ENCODE peak calls at places on chromosome 6, in five cellular contexts. One of them, this sample, is unnamed. For H3K9me3, the result is how much of the 10 kb centered on the place peaks cover.

GRCh38 chr6:31813463-31813849 is 1.6 kb downstream of the HSPA1L start:
- DNase-seq in lower lobe of right lung: peak
- DNase-seq in AG04450: no peak
- DNase-seq in SJSA1: no peak
- DNase-seq in mesenchymal stem cell: no peak
- DNase-seq in this sample: no peak

GRCh38 chr6:13708679-13709261 is 2.9 kb downstream of the RANBP9 start:
- DNase-seq in lower lobe of right lung: no peak
- DNase-seq in AG04450: no peak
- DNase-seq in SJSA1: no peak
- DNase-seq in mesenchymal stem cell: peak
- DNase-seq in this sample: peak

GRCh38 chr6:35305117-35305516 is 7.5 kb downstream of the DEF6 start:
- DNase-seq in lower lobe of right lung: no peak
- DNase-seq in AG04450: no peak
- DNase-seq in SJSA1: no peak
- DNase-seq in mesenchymal stem cell: no peak
- DNase-seq in this sample: no peak

GRCh38 chr6:27327023-27327742 is 15.1 kb upstream of the POM121L2 start:
- DNase-seq in lower lobe of right lung: no peak
- DNase-seq in AG04450: no peak
- DNase-seq in SJSA1: no peak
- DNase-seq in mesenchymal stem cell: no peak
- DNase-seq in this sample: no peak

GRCh38 chr6:128738112-128738511 is 144.8 kb upstream of the LAMA2 start:
- DNase-seq in lower lobe of right lung: no peak
- DNase-seq in AG04450: no peak
- DNase-seq in SJSA1: no peak
- DNase-seq in mesenchymal stem cell: no peak
- DNase-seq in this sample: no peak

GRCh38 chr6:35058041-35058675 is 83.0 kb downstream of the TCP11 start:
- DNase-seq in lower lobe of right lung: no peak
- DNase-seq in AG04450: no peak
- DNase-seq in SJSA1: no peak
- DNase-seq in mesenchymal stem cell: no peak
- DNase-seq in this sample: no peak

GRCh38 chr6:75563032-75563431 is 38.6 kb upstream of the SENP6 start:
- DNase-seq in lower lobe of right lung: no peak
- DNase-seq in AG04450: no peak
- DNase-seq in SJSA1: no peak
- DNase-seq in mesenchymal stem cell: peak
- DNase-seq in this sample: peak

GRCh38 chr6:149761438-149761837 is 11.9 kb downstream of the PCMT1 start:
- DNase-seq in lower lobe of right lung: no peak
- DNase-seq in AG04450: no peak
- DNase-seq in SJSA1: no peak
- DNase-seq in mesenchymal stem cell: no peak
- DNase-seq in this sample: no peak

GRCh38 chr6:12136905-12137304 is 124.8 kb downstream of the HIVEP1 start:
- DNase-seq in lower lobe of right lung: no peak
- DNase-seq in AG04450: no peak
- DNase-seq in SJSA1: no peak
- DNase-seq in mesenchymal stem cell: peak
- DNase-seq in this sample: peak

GRCh38 chr6:16205377-16206144 is 32.8 kb upstream of the GMPR start:
- DNase-seq in lower lobe of right lung: no peak
- DNase-seq in AG04450: peak
- DNase-seq in SJSA1: peak
- DNase-seq in mesenchymal stem cell: peak
- DNase-seq in this sample: peak

GRCh38 chr6:131575834-131576478 is 2.9 kb downstream of the ARG1 start:
- DNase-seq in lower lobe of right lung: no peak
- DNase-seq in AG04450: no peak
- DNase-seq in SJSA1: no peak
- DNase-seq in mesenchymal stem cell: no peak
- DNase-seq in this sample: no peak

GRCh38 chr6:110217255-110217654 is 37.0 kb downstream of the CDC40 start:
- DNase-seq in lower lobe of right lung: no peak
- DNase-seq in AG04450: peak
- DNase-seq in SJSA1: no peak
- DNase-seq in mesenchymal stem cell: peak
- DNase-seq in this sample: peak

GRCh38 chr6:113936093-113936934 is 34.6 kb downstream of the HDAC2 start:
- DNase-seq in lower lobe of right lung: no peak
- DNase-seq in AG04450: peak
- DNase-seq in SJSA1: no peak
- DNase-seq in mesenchymal stem cell: peak
- DNase-seq in this sample: peak

GRCh38 chr6:44234101-44235090 is 11.0 kb downstream of the SLC29A1 start:
- DNase-seq in lower lobe of right lung: peak
- DNase-seq in AG04450: peak
- DNase-seq in SJSA1: peak
- DNase-seq in mesenchymal stem cell: peak
- DNase-seq in this sample: peak

GRCh38 chr6:44932651-44933091 is 395.5 kb upstream of the RUNX2 start:
- DNase-seq in lower lobe of right lung: no peak
- DNase-seq in AG04450: no peak
- DNase-seq in SJSA1: no peak
- DNase-seq in mesenchymal stem cell: no peak
- DNase-seq in this sample: no peak

GRCh38 chr6:54053893-54054391 is 57.3 kb upstream of the MLIP start:
- DNase-seq in lower lobe of right lung: no peak
- DNase-seq in AG04450: peak
- DNase-seq in SJSA1: peak
- DNase-seq in mesenchymal stem cell: peak
- DNase-seq in this sample: peak

GRCh38 chr6:151087861-151088598 is 151.7 kb upstream of the AKAP12 start:
- DNase-seq in lower lobe of right lung: no peak
- DNase-seq in AG04450: no peak
- DNase-seq in SJSA1: no peak
- DNase-seq in mesenchymal stem cell: peak
- DNase-seq in this sample: peak

GRCh38 chr6:4997862-4998261 is 6.0 kb downstream of the RPP40 start:
- DNase-seq in lower lobe of right lung: no peak
- DNase-seq in AG04450: no peak
- DNase-seq in SJSA1: no peak
- DNase-seq in mesenchymal stem cell: no peak
- DNase-seq in this sample: no peak

GRCh38 chr6:144595266-144595665 is 310.1 kb downstream of the UTRN start:
- DNase-seq in lower lobe of right lung: no peak
- DNase-seq in AG04450: no peak
- DNase-seq in SJSA1: no peak
- DNase-seq in mesenchymal stem cell: no peak
- DNase-seq in this sample: no peak

GRCh38 chr6:96196633-96197032 is 180.9 kb downstream of the FUT9 start:
- DNase-seq in lower lobe of right lung: no peak
- DNase-seq in AG04450: no peak
- DNase-seq in SJSA1: no peak
- DNase-seq in mesenchymal stem cell: no peak
- DNase-seq in this sample: no peak

GRCh38 chr6:79536615-79536968 is 638 bp downstream of the LCA5 start:
- DNase-seq in lower lobe of right lung: peak
- DNase-seq in AG04450: no peak
- DNase-seq in SJSA1: peak
- DNase-seq in mesenchymal stem cell: peak
- DNase-seq in this sample: peak

GRCh38 chr6:19394687-19395086 is 442.5 kb upstream of the ID4 start:
- DNase-seq in lower lobe of right lung: no peak
- DNase-seq in AG04450: no peak
- DNase-seq in SJSA1: no peak
- DNase-seq in mesenchymal stem cell: no peak
- DNase-seq in this sample: no peak

GRCh38 chr6:19395316-19395715 is 441.9 kb upstream of the ID4 start:
- DNase-seq in lower lobe of right lung: no peak
- DNase-seq in AG04450: no peak
- DNase-seq in SJSA1: no peak
- DNase-seq in mesenchymal stem cell: no peak
- DNase-seq in this sample: no peak

GRCh38 chr6:19394051-19394450 is 443.1 kb upstream of the ID4 start:
- DNase-seq in lower lobe of right lung: no peak
- DNase-seq in AG04450: no peak
- DNase-seq in SJSA1: no peak
- DNase-seq in mesenchymal stem cell: no peak
- DNase-seq in this sample: no peak

GRCh38 chr6:19399406-19399805 is 437.8 kb upstream of the ID4 start:
- DNase-seq in lower lobe of right lung: no peak
- DNase-seq in AG04450: no peak
- DNase-seq in SJSA1: no peak
- DNase-seq in mesenchymal stem cell: no peak
- DNase-seq in this sample: peak
- H3K4me3 ChIP-seq in lower lobe of right lung: no peak
- H3K4me3 ChIP-seq in AG04450: no peak
- H3K4me3 ChIP-seq in SJSA1: no peak
- H3K4me3 ChIP-seq in mesenchymal stem cell: no peak
- H3K4me3 ChIP-seq in this sample: no peak

GRCh38 chr6:164812706-164813105 is 496.7 kb downstream of the C6orf118 start:
- DNase-seq in lower lobe of right lung: no peak
- DNase-seq in AG04450: no peak
- DNase-seq in SJSA1: no peak
- DNase-seq in mesenchymal stem cell: no peak
- DNase-seq in this sample: no peak
- H3K9me3 ChIP-seq in lower lobe of right lung: under half
- H3K9me3 ChIP-seq in AG04450: under half
- H3K9me3 ChIP-seq in SJSA1: under half
- H3K9me3 ChIP-seq in mesenchymal stem cell: under half
- H3K9me3 ChIP-seq in this sample: under half

GRCh38 chr6:88612631-88613030 is 350.8 kb downstream of the RNGTT start:
- DNase-seq in lower lobe of right lung: no peak
- DNase-seq in AG04450: no peak
- DNase-seq in SJSA1: no peak
- DNase-seq in mesenchymal stem cell: no peak
- DNase-seq in this sample: no peak

GRCh38 chr6:88616380-88616779 is 347.0 kb downstream of the RNGTT start:
- DNase-seq in lower lobe of right lung: no peak
- DNase-seq in AG04450: no peak
- DNase-seq in SJSA1: no peak
- DNase-seq in mesenchymal stem cell: no peak
- DNase-seq in this sample: no peak

GRCh38 chr6:88611721-88612120 is 351.7 kb downstream of the RNGTT start:
- DNase-seq in lower lobe of right lung: no peak
- DNase-seq in AG04450: no peak
- DNase-seq in SJSA1: no peak
- DNase-seq in mesenchymal stem cell: no peak
- DNase-seq in this sample: no peak

GRCh38 chr6:88609973-88610372 is 353.4 kb downstream of the RNGTT start:
- DNase-seq in lower lobe of right lung: no peak
- DNase-seq in AG04450: no peak
- DNase-seq in SJSA1: no peak
- DNase-seq in mesenchymal stem cell: no peak
- DNase-seq in this sample: no peak

DNA sequence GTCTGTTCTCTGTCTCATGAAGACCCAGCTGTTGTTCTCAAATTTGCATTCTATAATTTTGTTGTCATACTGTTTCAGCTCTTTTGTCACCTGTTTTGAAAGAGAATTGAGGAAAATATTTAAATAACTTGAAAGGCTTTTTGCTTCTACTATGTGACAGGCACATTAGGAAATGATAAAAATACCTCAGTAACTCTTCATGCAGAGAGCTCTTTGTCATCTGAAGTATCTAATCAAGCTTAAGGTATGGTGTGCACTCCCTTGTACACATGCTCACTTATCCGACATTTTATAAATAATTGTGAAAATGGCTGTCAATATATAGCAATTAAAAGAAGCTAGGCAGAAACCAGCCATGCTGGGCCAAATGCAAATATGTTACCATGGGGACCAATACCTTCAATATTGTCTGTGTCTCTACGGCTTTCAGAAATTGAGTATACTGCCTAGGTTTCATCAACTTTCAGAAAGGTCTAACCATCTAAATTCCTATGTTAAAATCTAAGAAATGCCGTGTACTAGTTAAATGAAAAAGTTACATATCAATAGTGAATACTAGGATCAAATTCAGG is 349.0 kb downstream of the RNGTT start:
- DNase-seq in lower lobe of right lung: no peak
- DNase-seq in AG04450: no peak
- DNase-seq in SJSA1: no peak
- DNase-seq in mesenchymal stem cell: no peak
- DNase-seq in this sample: no peak
- H3K4me3 ChIP-seq in lower lobe of right lung: no peak
- H3K4me3 ChIP-seq in AG04450: no peak
- H3K4me3 ChIP-seq in SJSA1: no peak
- H3K4me3 ChIP-seq in mesenchymal stem cell: no peak
- H3K4me3 ChIP-seq in this sample: no peak

DNA sequence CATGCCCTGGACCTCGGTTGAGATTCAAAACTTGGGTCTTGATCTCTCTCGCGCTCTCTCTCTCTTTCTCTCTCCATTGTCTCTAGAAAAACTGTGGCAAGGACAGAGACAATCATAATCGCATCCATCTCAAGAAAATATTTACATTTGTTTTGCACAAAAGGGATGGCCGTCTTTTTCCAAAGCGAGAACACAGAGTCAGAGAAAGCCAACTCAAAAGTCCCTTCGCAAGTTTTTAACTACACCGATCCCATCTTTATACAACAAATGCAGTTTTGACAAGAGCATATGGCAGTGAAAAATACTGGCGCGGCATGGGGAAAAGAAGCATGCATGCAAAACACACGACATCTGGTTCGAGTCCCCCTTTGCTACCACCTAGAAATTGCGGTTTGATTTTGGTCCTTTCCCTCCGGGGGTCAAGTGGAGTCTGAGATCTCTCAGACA is 1.4 kb downstream of the OLIG3 start:
- DNase-seq in lower lobe of right lung: no peak
- DNase-seq in AG04450: no peak
- DNase-seq in SJSA1: no peak
- DNase-seq in mesenchymal stem cell: no peak
- DNase-seq in this sample: no peak
- H3K9me3 ChIP-seq in lower lobe of right lung: under half
- H3K9me3 ChIP-seq in AG04450: under half
- H3K9me3 ChIP-seq in SJSA1: under half
- H3K9me3 ChIP-seq in mesenchymal stem cell: under half
- H3K9me3 ChIP-seq in this sample: under half

This sample was measured in adipocyte.